ENCODE peak calls at places on chromosomes 11 and 22, in eight cellular contexts. A, C, P, Z, J, R, Q and U are unnamed samples. For H3K4me1, the result is how much of the 10 kb centered on the place peaks cover.

GRCh38 chr11:29713831-29714320 is 303.0 kb downstream of the KCNA4 start:
- DNase-seq in A (no peak), C (no peak), P (no peak), Z (no peak), J (no peak), R (no peak), Q (no peak), U (no peak)

GRCh38 chr11:124656759-124657627 is 16.5 kb downstream of the SIAE start:
- DNase-seq in A (no peak), C (no peak), P (no peak), Z (no peak), J (no peak), R (peak), Q (peak), U (no peak)

GRCh38 chr11:69497221-69497787 is 15.8 kb downstream of the LINC01488 start:
- DNase-seq in A (peak), C (peak), P (no peak), Z (peak), J (peak), R (peak), Q (peak), U (no peak)

GRCh38 chr11:62269654-62270278 is at the start of gene SCGB2A2:
- DNase-seq in A (no peak), C (peak), P (no peak), Z (no peak), J (no peak), R (no peak), Q (no peak), U (no peak)

GRCh38 chr11:45994421-45995341 is 72.2 kb downstream of the LARGE2 start:
- DNase-seq in A (no peak), C (no peak), P (no peak), Z (no peak), J (no peak), R (peak), Q (peak), U (no peak)

GRCh38 chr11:41985799-41986198 is 526.3 kb upstream of the LRRC4C start:
- DNase-seq in A (no peak), C (no peak), P (no peak), Z (no peak), J (no peak), R (no peak), Q (no peak), U (no peak)

GRCh38 chr11:25981998-25982397 is 349.9 kb upstream of the ANO3 start:
- DNase-seq in A (no peak), C (no peak), P (peak), Z (no peak), J (no peak), R (peak), Q (peak), U (no peak)

GRCh38 chr11:9081153-9081552 is 10.2 kb downstream of the SCUBE2 start:
- DNase-seq in A (no peak), C (no peak), P (no peak), Z (no peak), J (no peak), R (no peak), Q (no peak), U (no peak)

GRCh38 chr22:39617342-39617741 is 46.8 kb downstream of the CACNA1I start:
- DNase-seq in A (no peak), C (no peak), P (no peak), Z (no peak), J (no peak), R (no peak), Q (no peak), U (no peak)

GRCh38 chr11:44993971-44994705 is 43.5 kb upstream of the TP53I11 start:
- DNase-seq in A (no peak), C (no peak), P (no peak), Z (no peak), J (peak), R (no peak), Q (no peak), U (no peak)

GRCh38 chr11:5596611-5597201 is at the start of gene TRIM6:
- DNase-seq in A (peak), C (peak), P (no peak), Z (no peak), J (peak), R (peak), Q (peak), U (peak)

GRCh38 chr11:104402812-104403521 is 239.0 kb upstream of the PDGFD start:
- DNase-seq in A (no peak), C (no peak), P (no peak), Z (no peak), J (no peak), R (peak), Q (no peak), U (no peak)

GRCh38 chr11:84719935-84720577 is 907.1 kb downstream of the DLG2 start:
- DNase-seq in A (peak), C (no peak), P (no peak), Z (no peak), J (no peak), R (no peak), Q (no peak), U (no peak)

GRCh38 chr11:60370811-60371297 is 7.5 kb upstream of the MS4A7 start:
- DNase-seq in A (no peak), C (peak), P (no peak), Z (no peak), J (no peak), R (no peak), Q (no peak), U (no peak)

GRCh38 chr22:47198801-47199251 is 436.4 kb downstream of the TBC1D22A start:
- DNase-seq in A (no peak), C (no peak), P (no peak), Z (no peak), J (no peak), R (no peak), Q (no peak), U (no peak)

GRCh38 chr11:45736424-45736823 is 68.5 kb upstream of the SLC35C1 start:
- DNase-seq in A (no peak), C (peak), P (no peak), Z (no peak), J (no peak), R (peak), Q (peak), U (no peak)

GRCh38 chr11:128948583-128948982 is 5.9 kb upstream of the TP53AIP1 start:
- DNase-seq in A (no peak), C (no peak), P (no peak), Z (no peak), J (no peak), R (no peak), Q (no peak), U (no peak)

GRCh38 chr11:107563702-107564101 is 1.8 kb downstream of the ALKBH8 start:
- DNase-seq in A (peak), C (no peak), P (peak), Z (no peak), J (no peak), R (peak), Q (peak), U (peak)

GRCh38 chr11:121071456-121072236 is 29.4 kb upstream of the TECTA start:
- DNase-seq in A (no peak), C (no peak), P (no peak), Z (no peak), J (no peak), R (no peak), Q (no peak), U (no peak)

GRCh38 chr11:114291847-114292680 is 4.1 kb upstream of the NNMT start:
- DNase-seq in A (no peak), C (no peak), P (no peak), Z (no peak), J (no peak), R (peak), Q (peak), U (no peak)

GRCh38 chr11:79610678-79611077 is 169.8 kb upstream of the TENM4 start:
- DNase-seq in A (no peak), C (no peak), P (no peak), Z (no peak), J (no peak), R (no peak), Q (no peak), U (no peak)

GRCh38 chr11:121067453-121067852 is 33.6 kb upstream of the TECTA start:
- DNase-seq in A (no peak), C (no peak), P (no peak), Z (no peak), J (no peak), R (no peak), Q (no peak), U (no peak)

GRCh38 chr22:35205141-35205775 is 52.0 kb upstream of the HMGXB4 start:
- DNase-seq in A (no peak), C (no peak), P (no peak), Z (no peak), J (no peak), R (no peak), Q (no peak), U (no peak)

GRCh38 chr11:12161137-12161536 is 50.7 kb downstream of the MICAL2 start:
- DNase-seq in A (no peak), C (no peak), P (no peak), Z (no peak), J (no peak), R (no peak), Q (no peak), U (no peak)

GRCh38 chr11:79155237-79155636 is 285.6 kb downstream of the TENM4 start:
- DNase-seq in A (no peak), C (no peak), P (no peak), Z (no peak), J (no peak), R (no peak), Q (no peak), U (no peak)

GRCh38 chr11:133787379-133788103 is 57.8 kb downstream of the SPATA19 start:
- DNase-seq in A (peak), C (no peak), P (no peak), Z (no peak), J (no peak), R (no peak), Q (peak), U (no peak)

GRCh38 chr11:79807506-79807905 is 366.7 kb upstream of the TENM4 start:
- DNase-seq in A (no peak), C (no peak), P (no peak), Z (no peak), J (no peak), R (no peak), Q (no peak), U (no peak)

GRCh38 chr22:43859621-43860020 is 2.7 kb downstream of the SULT4A1 start:
- DNase-seq in A (no peak), C (no peak), P (no peak), Z (no peak), J (no peak), R (no peak), Q (no peak), U (no peak)

GRCh38 chr22:50019316-50019715 is 6.8 kb upstream of the IL17REL start:
- DNase-seq in A (peak), C (no peak), P (no peak), Z (no peak), J (no peak), R (no peak), Q (no peak), U (no peak)

GRCh38 chr11:117449111-117449693 is 121.5 kb downstream of the CEP164 start:
- DNase-seq in A (no peak), C (no peak), P (no peak), Z (no peak), J (no peak), R (no peak), Q (no peak), U (no peak)

DNA sequence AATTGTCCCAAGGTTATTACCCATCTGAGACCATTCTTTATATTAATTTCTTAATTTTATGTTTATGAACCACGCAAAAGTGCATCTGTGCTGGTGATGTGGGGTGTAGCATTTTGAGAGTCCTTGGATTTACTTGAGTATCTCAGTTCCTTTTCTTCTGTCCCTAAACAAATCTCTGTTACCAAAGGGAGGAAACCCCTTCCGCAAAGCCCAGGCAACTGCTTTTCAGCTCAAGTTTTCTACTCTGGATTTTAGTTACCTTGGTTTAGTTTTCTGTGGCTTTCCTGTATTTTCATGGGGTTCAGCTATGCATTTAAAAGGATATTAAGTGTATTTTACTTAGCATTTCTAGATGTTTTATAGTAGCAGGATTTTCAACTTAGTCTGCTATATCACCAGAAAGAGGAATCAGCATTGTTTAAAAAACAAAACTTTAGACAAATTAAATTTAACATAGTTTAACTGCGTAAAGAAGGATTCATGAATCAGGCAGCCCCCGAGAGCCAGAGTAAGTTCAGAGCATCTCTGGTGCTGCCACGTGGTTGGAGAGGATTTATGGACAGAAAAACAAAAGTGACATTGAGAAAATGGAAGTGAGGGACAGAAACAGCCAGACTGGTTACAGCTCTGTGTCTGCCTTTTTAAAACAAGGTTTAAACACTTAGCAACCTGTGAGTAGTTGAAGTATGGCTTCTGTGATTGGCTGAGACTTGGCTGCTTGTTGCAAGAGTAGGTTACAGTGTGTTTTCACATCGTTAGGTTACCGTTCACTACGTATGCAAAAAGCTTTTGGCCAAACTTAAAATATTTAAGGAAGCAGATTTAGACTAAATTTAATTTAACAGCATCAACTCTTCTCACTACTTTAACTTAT is 9.6 kb downstream of the ADM start:
- DNase-seq in A (no peak), C (no peak), P (peak), Z (no peak), J (no peak), R (peak), Q (peak), U (peak)
- H3K4me1 ChIP-seq in A (under half), C (under half), P (half or more), Z (under half), J (under half), R (under half), Q (under half), U (under half)

GRCh38 chr11:68012843-68013610 is 2.9 kb downstream of the ALDH3B1 start:
- DNase-seq in A (no peak), C (no peak), P (no peak), Z (no peak), J (peak), R (peak), Q (peak), U (no peak)
- H3K4me1 ChIP-seq in A (under half), C (under half), P (under half), Z (under half), J (under half), R (under half), Q (under half), U (under half)

GRCh38 chr11:17116121-17116520 is 38.7 kb upstream of the RPS13 start:
- DNase-seq in A (no peak), C (no peak), P (no peak), Z (no peak), J (no peak), R (peak), Q (peak), U (no peak)
- H3K4me1 ChIP-seq in A (under half), C (under half), P (under half), Z (under half), J (under half), R (under half), Q (under half), U (under half)

DNA sequence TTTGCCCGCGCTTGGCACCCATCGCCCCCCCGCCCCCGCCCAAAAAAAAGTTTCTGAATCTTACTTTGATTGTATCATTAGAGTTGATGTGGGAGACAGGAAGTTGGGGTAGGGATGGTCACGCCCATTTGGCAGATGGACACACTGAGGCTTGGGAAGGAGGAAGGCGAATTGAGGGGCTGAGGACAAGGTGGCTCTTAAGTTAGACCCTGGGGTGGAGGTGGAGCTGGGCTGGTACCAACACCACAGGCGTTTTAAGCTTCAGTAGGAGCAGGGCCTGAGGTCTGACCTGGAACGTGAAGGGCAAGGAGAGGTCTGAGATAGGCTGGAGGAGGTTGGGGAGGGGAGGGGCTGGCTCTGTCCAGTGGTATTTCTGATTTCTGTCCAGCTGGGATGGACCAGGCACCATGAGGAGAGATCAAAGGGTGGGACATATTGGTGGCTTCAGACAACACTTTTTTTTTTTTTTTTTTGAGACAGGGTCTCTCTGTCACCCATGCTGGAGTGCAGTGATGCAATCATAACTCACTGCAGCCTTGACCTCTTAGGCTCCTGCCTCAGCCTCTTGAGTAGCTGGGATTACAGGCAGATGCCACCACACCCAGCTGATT is 777 bp upstream of the CDC42BPG start:
- DNase-seq in A (peak), C (no peak), P (no peak), Z (no peak), J (peak), R (no peak), Q (no peak), U (no peak)
- H3K4me1 ChIP-seq in A (under half), C (under half), P (half or more), Z (under half), J (under half), R (under half), Q (under half), U (half or more)